ENCODE peak calls at places on chromosome 1, in nine cellular contexts. B is mesenteric fat pad; D is SJSA1; A is Daoy; I is BJ; H is heart left ventricle; O is effector CD4-positive, alpha-beta T cell; M is neural crest cell; R is lower lobe of right lung. E is an unnamed sample.

GRCh38 chr1:163813251-163813650 is 491.5 kb downstream of the NUF2 start:
- DNase-seq in B (no peak), D (no peak), A (no peak), I (no peak), H (no peak), O (no peak), M (no peak), R (no peak), E (no peak)

GRCh38 chr1:189103956-189104355 is 1373.7 kb downstream of the BRINP3 start:
- DNase-seq in B (no peak), D (no peak), A (no peak), I (no peak), H (no peak), O (no peak), M (no peak), R (no peak), E (no peak)

GRCh38 chr1:173367136-173367535 is 110.0 kb upstream of the PRDX6 start:
- DNase-seq in B (no peak), D (no peak), A (no peak), I (no peak), H (no peak), O (no peak), M (no peak), R (no peak), E (no peak)

GRCh38 chr1:160664573-160665051 is 17.8 kb upstream of the SLAMF1 start:
- DNase-seq in B (no peak), D (no peak), A (no peak), I (no peak), H (no peak), O (no peak), M (no peak), R (no peak), E (no peak)

GRCh38 chr1:19096036-19096833 is 113.8 kb downstream of the UBR4 start:
- DNase-seq in B (no peak), D (peak), A (peak), I (no peak), H (peak), O (no peak), M (peak), R (peak), E (peak)

GRCh38 chr1:157047064-157047410 is 1.5 kb upstream of the ARHGEF11 start:
- DNase-seq in B (no peak), D (no peak), A (no peak), I (no peak), H (no peak), O (no peak), M (no peak), R (no peak), E (no peak)

GRCh38 chr1:36108314-36108713 is 16.7 kb downstream of the COL8A2 start:
- DNase-seq in B (no peak), D (peak), A (peak), I (peak), H (no peak), O (no peak), M (no peak), R (no peak), E (no peak)

GRCh38 chr1:180946056-180946455 is 33.4 kb downstream of the KIAA1614 start:
- DNase-seq in B (no peak), D (no peak), A (no peak), I (no peak), H (no peak), O (no peak), M (no peak), R (no peak), E (no peak)

GRCh38 chr1:2073382-2074230 is 23.4 kb downstream of the PRKCZ start:
- DNase-seq in B (no peak), D (no peak), A (peak), I (no peak), H (no peak), O (no peak), M (peak), R (no peak), E (peak)

GRCh38 chr1:172321429-172321828 is 99.1 kb upstream of the C1orf105 start:
- DNase-seq in B (no peak), D (peak), A (peak), I (peak), H (no peak), O (no peak), M (no peak), R (no peak), E (peak)